ENCODE peak calls at places on chromosomes 11 and 22, in seven cellular contexts. K is adrenal gland; Y is activated T-helper 1 cell treated with anti-CD3 and anti-CD28 coated beads, Interleukin-2, amount 50 U/mL, for 16 hours; S is globus pallidus; D is NCI-H1417; W is substantia nigra; P is right cardiac atrium. I is an unnamed sample.

GRCh38 chr22:37337204-37337943 is 55.1 kb downstream of the CYTH4 start:
- DNase-seq in K (no peak), Y (no peak), S (no peak), D (no peak), W (no peak), P (no peak), I (no peak)

GRCh38 chr22:50627452-50627913 is 469 bp downstream of the ARSA start:
- DNase-seq in K (no peak), Y (no peak), S (no peak), D (no peak), W (no peak), P (no peak), I (no peak)

GRCh38 chr11:2319791-2320481 is 18.1 kb downstream of the TSPAN32 start:
- DNase-seq in K (peak; percentile 31), Y (no peak), S (no peak), D (no peak), W (no peak), P (no peak), I (no peak)

GRCh38 chr22:49973018-49973965 is 12.7 kb downstream of the PIM3 start:
- DNase-seq in K (peak; percentile 41), Y (no peak), S (no peak), D (no peak), W (no peak), P (no peak), I (no peak)

GRCh38 chr11:45224766-45225165 is 61.4 kb downstream of the SYT13 start:
- DNase-seq in K (no peak), Y (no peak), S (no peak), D (no peak), W (no peak), P (no peak), I (no peak)

GRCh38 chr11:120337133-120337895 is 1.1 kb downstream of the ARHGEF12 start:
- DNase-seq in K (peak; percentile 80), Y (no peak), S (no peak), D (peak; percentile 74), W (no peak), P (peak; percentile 79), I (peak; percentile 45)

GRCh38 chr22:37020192-37020479 is 594 bp downstream of the MPST start:
- DNase-seq in K (peak; percentile 73), Y (no peak), S (peak; percentile 64), D (peak; percentile 53), W (no peak), P (peak; percentile 68), I (no peak)

GRCh38 chr11:64271339-64272132 is 12.9 kb downstream of the BAD start:
- DNase-seq in K (peak; percentile 97), Y (peak; percentile 78), S (peak; percentile 98), D (peak; percentile 95), W (peak; percentile 85), P (peak; percentile 96), I (peak; percentile 88)

GRCh38 chr11:47105974-47106373 is 70.7 kb downstream of the ARFGAP2 start:
- DNase-seq in K (no peak), Y (no peak), S (no peak), D (no peak), W (no peak), P (no peak), I (no peak)

GRCh38 chr22:35212020-35212419 is 45.3 kb upstream of the HMGXB4 start:
- DNase-seq in K (no peak), Y (no peak), S (no peak), D (no peak), W (no peak), P (no peak), I (no peak)

GRCh38 chr11:19455731-19456130 is 215.0 kb upstream of the E2F8 start:
- DNase-seq in K (no peak), Y (no peak), S (no peak), D (no peak), W (no peak), P (no peak), I (peak; percentile 34)

GRCh38 chr11:126948563-126948962 is 52.0 kb downstream of the KIRREL3 start:
- DNase-seq in K (no peak), Y (no peak), S (no peak), D (no peak), W (no peak), P (no peak), I (no peak)

GRCh38 chr22:45446216-45446615 is 32.7 kb downstream of the RIBC2 start:
- DNase-seq in K (no peak), Y (no peak), S (no peak), D (no peak), W (no peak), P (no peak), I (no peak)

GRCh38 chr22:38104084-38104483 is 6.4 kb downstream of the BAIAP2L2 start:
- DNase-seq in K (no peak), Y (no peak), S (no peak), D (peak; percentile 0), W (no peak), P (no peak), I (no peak)

GRCh38 chr11:65448418-65449196 is 26.0 kb downstream of the NEAT1 start:
- DNase-seq in K (peak; percentile 75), Y (no peak), S (no peak), D (no peak), W (no peak), P (peak; percentile 60), I (no peak)

GRCh38 chr11:118076754-118077281 is at the start of gene TMPRSS4:
- DNase-seq in K (no peak), Y (no peak), S (no peak), D (peak; percentile 67), W (no peak), P (no peak), I (no peak)

GRCh38 chr11:47616726-47617416 is 22.7 kb upstream of the C1QTNF4 start:
- DNase-seq in K (peak; percentile 85), Y (no peak), S (peak; percentile 54), D (peak; percentile 56), W (peak; percentile 11), P (peak; percentile 64), I (no peak)

GRCh38 chr22:46585340-46586122 is 34.7 kb upstream of the GRAMD4 start:
- DNase-seq in K (no peak), Y (no peak), S (no peak), D (no peak), W (no peak), P (peak; percentile 33), I (no peak)

GRCh38 chr11:35006389-35007128 is 90.1 kb downstream of the PDHX start:
- DNase-seq in K (no peak), Y (peak; percentile 11), S (peak; percentile 10), D (no peak), W (no peak), P (no peak), I (no peak)

GRCh38 chr11:72015511-72016061 is 16.9 kb downstream of the IL18BP start:
- DNase-seq in K (peak; percentile 55), Y (no peak), S (no peak), D (no peak), W (no peak), P (peak; percentile 54), I (no peak)

GRCh38 chr11:110929129-110929528 is 216.9 kb upstream of the ARHGAP20 start:
- DNase-seq in K (no peak), Y (no peak), S (no peak), D (no peak), W (no peak), P (no peak), I (no peak)

GRCh38 chr11:128757886-128758612 is 64.2 kb downstream of the FLI1 start:
- DNase-seq in K (no peak), Y (no peak), S (no peak), D (no peak), W (no peak), P (no peak), I (no peak)

GRCh38 chr11:46617451-46618314 is at the start of gene ATG13:
- DNase-seq in K (peak; percentile 91), Y (peak; percentile 70), S (peak; percentile 80), D (peak; percentile 97), W (peak; percentile 69), P (peak; percentile 90), I (peak; percentile 77)

GRCh38 chr11:82305123-82305522 is 428.5 kb downstream of the FAM181B start:
- DNase-seq in K (no peak), Y (no peak), S (no peak), D (no peak), W (no peak), P (no peak), I (no peak)

GRCh38 chr11:64632237-64632636 is 41.2 kb downstream of the SLC22A12 start:
- DNase-seq in K (no peak), Y (no peak), S (no peak), D (no peak), W (no peak), P (no peak), I (no peak)

GRCh38 chr22:46537221-46537945 is at the start of gene CELSR1:
- DNase-seq in K (no peak), Y (no peak), S (no peak), D (peak; percentile 67), W (no peak), P (peak; percentile 58), I (peak; percentile 28)

GRCh38 chr22:43707650-43708049 is 104.5 kb downstream of the EFCAB6 start:
- DNase-seq in K (no peak), Y (no peak), S (no peak), D (peak; percentile 0), W (no peak), P (no peak), I (no peak)

GRCh38 chr11:61021661-61022212 is 50.3 kb downstream of the CD6 start:
- DNase-seq in K (no peak), Y (peak; percentile 84), S (no peak), D (no peak), W (no peak), P (peak; percentile 63), I (no peak)

GRCh38 chr22:32473388-32473952 is 1.1 kb upstream of the FBXO7 start:
- DNase-seq in K (no peak), Y (peak; percentile 4), S (peak; percentile 80), D (peak; percentile 83), W (peak; percentile 7), P (peak; percentile 50), I (no peak)

I was measured in left ventricle myocardium inferior.